ENCODE peak calls at places on chromosomes 2 and 18, in nine cellular contexts. K, O, W, R, V, U, J, D and C are unnamed samples.
A peak's percentile ranks its signal among the peaks of the same experiment; 100 is the strongest.

GRCh38 chr2:60706021-60706420 is 50.0 kb upstream of the PAPOLG start:
- DNase-seq in D (no peak), J (peak; percentile 43), W (no peak), K (no peak), R (no peak), U (no peak), O (no peak), V (no peak), C (no peak)

GRCh38 chr2:41729800-41730364 is 317.9 kb upstream of the PKDCC start:
- DNase-seq in W (no peak), K (no peak), R (no peak), O (no peak), J (no peak), D (no peak), U (no peak), V (no peak), C (no peak)

GRCh38 chr2:69385443-69386151 is 1.4 kb downstream of the GFPT1 start:
- DNase-seq in R (peak; percentile 38), V (peak; percentile 42), K (no peak), W (no peak), J (peak; percentile 35), U (peak; percentile 54), O (no peak), D (no peak), C (no peak)

GRCh38 chr2:232988444-232988843 is 24.6 kb downstream of the NGEF start:
- DNase-seq in D (no peak), J (peak; percentile 97), U (peak; percentile 98), K (peak; percentile 60), R (peak; percentile 99), V (no peak), W (no peak), O (no peak), C (no peak)

GRCh38 chr2:225124311-225124832 is 82.1 kb upstream of the DOCK10 start:
- DNase-seq in J (peak; percentile 21), D (no peak), W (no peak), R (no peak), K (no peak), O (no peak), V (no peak), U (no peak), C (no peak)

GRCh38 chr18:48931680-48932461 is 18.9 kb downstream of the SMAD7 start:
- DNase-seq in D (no peak), J (no peak), K (no peak), R (no peak), V (peak; percentile 39), U (no peak), W (no peak), O (peak; percentile 19), C (no peak)

GRCh38 chr2:111100765-111101162 is 19.9 kb upstream of the BCL2L11 start:
- DNase-seq in O (no peak), W (no peak), J (no peak), U (no peak), V (peak; percentile 81), R (peak; percentile 82), D (no peak), K (no peak), C (no peak)

GRCh38 chr2:211216221-211216620 is 659.8 kb downstream of the CPS1 start:
- DNase-seq in W (no peak), K (no peak), D (no peak), O (no peak), V (peak; percentile 41), J (no peak), R (no peak), U (no peak), C (no peak)

GRCh38 chr2:67485431-67485830 is 88.3 kb downstream of the ETAA1 start:
- DNase-seq in O (no peak), K (no peak), W (no peak), D (no peak), R (no peak), J (peak; percentile 52), U (no peak), V (no peak), C (no peak)

DNA sequence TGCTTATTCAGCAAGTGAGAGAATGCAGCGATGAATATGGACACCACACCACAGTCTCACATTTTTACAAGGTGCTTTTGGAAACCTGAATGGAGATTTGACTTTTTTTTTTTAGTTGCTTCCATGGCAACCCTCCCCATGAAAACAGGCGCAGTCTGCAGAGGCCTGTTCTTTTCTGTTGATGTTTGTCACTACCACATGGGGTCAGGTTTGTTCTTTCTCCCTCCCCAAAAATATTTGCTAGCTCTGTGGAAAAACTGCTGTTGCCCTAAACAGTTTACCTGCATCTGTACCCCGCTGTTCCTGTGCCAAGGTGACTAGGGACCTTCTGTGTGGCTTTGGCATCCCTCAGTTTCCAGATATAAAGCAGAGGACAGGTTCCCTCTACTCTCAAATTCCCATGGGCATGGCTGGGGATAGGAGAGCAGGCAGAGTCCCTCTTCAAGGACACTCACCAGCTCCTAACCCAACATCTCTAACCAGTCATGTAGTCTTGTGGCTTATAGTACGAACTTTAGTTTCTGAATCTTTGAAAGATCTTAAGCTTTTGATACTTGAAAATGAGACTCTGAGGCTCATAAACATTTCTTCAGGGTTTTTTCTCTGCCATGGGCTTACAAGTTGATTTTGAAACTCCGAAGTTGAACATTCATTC is 14.7 kb upstream of the MAPRE2 start:
- DNase-seq in W (no peak), U (no peak), J (no peak), D (no peak), K (no peak), R (no peak), V (peak; percentile 33), O (no peak), C (no peak)
- TF ChIP-seq CTCF in W (no peak), U (peak; percentile 5), J (no peak), D (no peak), K (peak; percentile 6), R (no peak), V (peak; percentile 40), O (no peak), C (peak; percentile 31)

DNA sequence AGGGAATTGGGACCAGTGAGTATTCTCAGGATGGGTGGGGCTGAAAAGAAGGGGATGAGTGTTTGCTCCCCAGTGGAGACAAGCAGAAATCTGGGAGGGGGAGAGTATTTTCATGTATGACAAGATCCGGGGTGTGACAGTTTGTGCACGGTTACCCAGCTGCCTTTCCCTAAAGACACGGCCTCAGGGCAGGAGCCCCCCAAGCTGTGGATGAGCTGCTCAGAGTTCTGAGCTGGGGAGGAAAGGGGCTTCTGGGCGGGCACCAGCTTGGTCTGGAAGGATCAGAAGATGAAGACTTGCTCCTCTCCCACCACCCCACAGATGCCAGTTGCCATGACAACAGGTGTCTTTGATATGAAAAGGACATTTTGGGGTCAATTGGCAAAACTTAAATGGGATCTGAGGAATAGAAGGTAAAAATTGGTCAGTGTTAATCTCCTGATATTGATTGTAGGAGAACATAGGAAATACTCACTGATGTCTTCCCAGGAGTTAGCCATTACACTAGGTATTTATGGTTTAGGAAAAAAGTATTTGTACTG is 29.2 kb downstream of the ZCCHC2 start:
- DNase-seq in K (no peak), R (no peak), U (no peak), O (no peak), W (no peak), J (no peak), V (no peak), D (no peak), C (no peak)
- H3K27ac ChIP-seq in K (no peak overlapping the region), R (no peak overlapping the region), U (no peak overlapping the region), O (no peak overlapping the region), W (no peak overlapping the region), J (no peak overlapping the region), V (no peak overlapping the region), D (no peak overlapping the region), C (no peak overlapping the region)

DNA sequence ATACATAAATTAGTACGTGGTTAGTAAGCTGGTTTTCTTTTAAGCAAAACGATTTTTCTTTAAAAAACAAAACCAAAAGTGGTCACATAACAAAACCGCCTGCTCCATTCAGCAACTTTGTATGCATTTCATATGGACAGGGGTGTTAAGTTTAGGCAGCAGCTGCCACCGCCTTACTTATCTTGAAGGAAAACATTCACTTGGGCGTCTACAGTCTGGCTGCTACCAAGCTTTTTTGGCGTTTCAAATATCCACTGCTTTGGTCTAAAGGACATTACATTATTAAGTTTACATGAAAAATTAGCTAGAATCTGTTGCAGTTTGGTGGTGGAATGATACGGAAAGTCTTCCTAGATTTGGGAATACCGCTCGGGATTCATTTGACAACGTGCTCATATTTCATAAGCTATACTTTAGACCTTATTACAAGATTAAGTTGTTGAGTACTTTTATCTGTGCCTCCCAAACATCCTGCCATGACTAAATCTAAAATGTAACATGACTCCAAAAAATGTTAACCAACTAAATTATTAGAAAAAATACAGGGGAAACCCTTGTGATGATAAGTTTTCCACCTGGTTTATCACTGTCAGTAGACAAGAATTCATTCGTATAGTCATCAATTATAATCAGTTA is 214.8 kb downstream of the NEDD4L start:
- DNase-seq in D (no peak), R (no peak), J (no peak), K (no peak), U (no peak), W (no peak), O (no peak), V (no peak), C (no peak)
- H3K4me3 ChIP-seq in D (no peak overlapping the region), R (no peak overlapping the region), J (no peak overlapping the region), K (no peak overlapping the region), U (no peak overlapping the region), W (no peak overlapping the region), O (no peak overlapping the region), V (no peak overlapping the region), C (peak overlapping the region; percentile 55)

DNA sequence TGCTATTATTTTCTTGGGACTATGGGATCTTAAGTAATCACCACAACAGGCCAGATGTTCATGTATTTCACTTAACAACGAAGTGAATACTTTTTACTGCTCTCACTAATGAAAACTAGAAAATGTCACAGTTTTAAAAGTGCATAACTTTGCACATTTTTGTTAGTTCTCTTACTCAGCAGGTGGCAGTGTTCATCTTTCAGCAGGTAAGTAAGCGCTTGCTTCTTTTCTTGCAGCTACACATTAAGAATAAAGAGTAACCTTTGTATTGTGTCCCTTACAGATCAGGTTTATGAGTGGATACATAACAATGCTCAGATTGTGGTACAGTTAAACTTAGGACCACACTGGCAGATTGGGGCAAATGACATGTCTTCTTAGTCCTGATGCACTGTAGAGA is 61.0 kb downstream of the DAW1 start:
- DNase-seq in W (no peak), J (no peak), U (no peak), O (no peak), K (no peak), D (no peak), R (no peak), V (peak; percentile 62), C (no peak)
- TF ChIP-seq CTCF in W (no peak), J (no peak), U (no peak), O (no peak), K (no peak), D (no peak), R (no peak), V (peak; percentile 56), C (no peak)

GRCh38 chr18:3596324-3597158 is 146.6 kb downstream of the TGIF1 start:
- DNase-seq in V (no peak), U (no peak), O (peak; percentile 44), R (peak; percentile 79), J (peak; percentile 58), W (peak; percentile 78), D (no peak), K (peak; percentile 38), C (peak; percentile 70)

GRCh38 chr18:3603460-3604259 is 153.7 kb downstream of the TGIF1 start:
- DNase-seq in V (no peak), K (no peak), W (no peak), O (no peak), D (no peak), J (peak; percentile 99), R (peak; percentile 96), U (peak; percentile 94), C (no peak)

GRCh38 chr18:3599235-3599634 is 149.3 kb downstream of the TGIF1 start:
- DNase-seq in W (no peak), O (no peak), U (no peak), K (no peak), D (no peak), V (no peak), J (no peak), R (no peak), C (no peak)

GRCh38 chr18:3597159-3597977 is 147.4 kb downstream of the TGIF1 start:
- DNase-seq in R (no peak), D (no peak), O (no peak), V (no peak), J (peak; percentile 22), W (no peak), K (no peak), U (no peak), C (no peak)

GRCh38 chr18:3599861-3600260 is 149.9 kb downstream of the TGIF1 start:
- DNase-seq in D (no peak), W (no peak), R (no peak), K (no peak), J (no peak), O (no peak), U (no peak), V (no peak), C (no peak)
- H3K27ac ChIP-seq in D (no peak overlapping the region), W (no peak overlapping the region), R (peak overlapping the region; percentile 38), K (no peak overlapping the region), J (no peak overlapping the region), O (no peak overlapping the region), U (peak overlapping the region; percentile 100), V (no peak overlapping the region), C (no peak overlapping the region)